ENCODE peak calls at places on chromosomes 7 and 10, in four cellular contexts. N is Panc1, M is hepatocyte, X is right cardiac atrium. R is an unnamed sample.

GRCh38 chr7:27840760-27841364 is 100.9 kb downstream of the TAX1BP1 start:
- DNase-seq in N (no peak), M (no peak), X (no peak), R (no peak)

GRCh38 chr10:97593423-97593822 is 3.9 kb downstream of the C10orf62 start:
- DNase-seq in N (no peak), M (no peak), X (no peak), R (no peak)

GRCh38 chr10:69847883-69848282 is 46.2 kb downstream of the COL13A1 start:
- DNase-seq in N (no peak), M (no peak), X (no peak), R (no peak)

GRCh38 chr10:16519908-16520861 is 1.5 kb downstream of the C1QL3 start:
- DNase-seq in N (no peak), M (peak; percentile 8), X (no peak), R (no peak)

GRCh38 chr7:127940365-127941160 is 90.7 kb downstream of the LRRC4 start:
- DNase-seq in N (no peak), M (no peak), X (no peak), R (no peak)

GRCh38 chr7:106566672-106567071 is 94.3 kb downstream of the CCDC71L start:
- DNase-seq in N (no peak), M (no peak), X (no peak), R (no peak)

GRCh38 chr7:90401989-90402388 is 1.3 kb upstream of the CLDN12 start:
- DNase-seq in N (no peak), M (no peak), X (peak; percentile 13), R (peak; percentile 51)

GRCh38 chr7:132349085-132349484 is 227.2 kb downstream of the PLXNA4 start:
- DNase-seq in N (no peak), M (no peak), X (no peak), R (no peak)

GRCh38 chr7:24570983-24571382 is 2.3 kb upstream of the PALS2 start:
- DNase-seq in N (no peak), M (no peak), X (no peak), R (no peak)

GRCh38 chr7:24573554-24574338 is 494 bp downstream of the PALS2 start:
- DNase-seq in N (no peak), M (peak; percentile 74), X (peak; percentile 59), R (no peak)

GRCh38 chr7:24572014-24572413 is 1.2 kb upstream of the PALS2 start:
- DNase-seq in N (no peak), M (no peak), X (no peak), R (no peak)

GRCh38 chr7:24573008-24573553 is at the start of gene PALS2:
- DNase-seq in N (no peak), M (peak; percentile 91), X (peak; percentile 77), R (no peak)

GRCh38 chr7:24572421-24573007 is 738 bp upstream of the PALS2 start:
- DNase-seq in N (no peak), M (peak; percentile 60), X (peak; percentile 54), R (no peak)
- H3K27ac ChIP-seq in N (peak overlapping the region; percentile 77), M (peak overlapping the region; percentile 92), X (no peak overlapping the region), R (no peak overlapping the region)

DNA sequence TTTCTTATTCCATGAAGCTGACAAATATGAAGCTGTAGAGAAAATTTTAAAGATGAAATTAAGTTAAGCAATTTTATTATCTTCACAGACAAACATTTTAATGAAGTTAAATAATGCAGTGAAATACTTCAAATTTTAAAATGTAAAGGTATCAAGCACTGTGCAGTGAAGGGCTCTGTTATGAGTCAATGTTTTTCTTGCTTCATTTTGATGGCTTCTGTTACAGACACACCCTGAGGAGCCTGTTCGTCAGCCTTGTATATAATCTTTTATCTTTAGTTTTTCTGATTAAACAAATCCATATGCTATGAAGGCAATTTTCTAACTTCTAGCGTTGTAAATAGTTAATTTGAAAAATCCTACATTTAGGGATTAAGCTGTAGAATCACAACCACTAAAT is 18.6 kb downstream of the VSTM2A start:
- DNase-seq in N (no peak), M (no peak), X (no peak), R (no peak)
- H3K27ac ChIP-seq in N (no peak overlapping the region), M (no peak overlapping the region), X (no peak overlapping the region), R (no peak overlapping the region)

DNA sequence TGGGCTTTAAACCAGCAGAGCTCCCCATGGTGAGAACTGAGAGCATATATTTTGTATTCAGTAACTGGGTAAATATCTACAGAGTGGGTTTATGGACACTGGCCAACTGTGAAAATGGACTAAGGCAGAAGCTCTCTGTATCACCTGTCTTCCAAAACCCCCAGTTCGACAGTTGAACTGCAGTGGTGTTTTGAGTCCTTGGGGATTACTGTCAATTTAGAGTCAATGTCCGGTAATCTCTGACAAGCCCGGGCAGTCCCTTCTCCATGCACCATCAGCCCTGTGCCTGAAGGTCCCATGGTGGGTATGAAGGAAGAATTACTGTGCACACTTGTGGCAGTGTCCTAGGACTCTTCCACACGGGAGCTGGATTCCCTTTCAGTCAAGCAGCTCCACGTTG is 235.0 kb downstream of the CCSER2 start:
- DNase-seq in N (no peak), M (no peak), X (no peak), R (no peak)
- H3K27ac ChIP-seq in N (no peak overlapping the region), M (no peak overlapping the region), X (no peak overlapping the region), R (no peak overlapping the region)

DNA sequence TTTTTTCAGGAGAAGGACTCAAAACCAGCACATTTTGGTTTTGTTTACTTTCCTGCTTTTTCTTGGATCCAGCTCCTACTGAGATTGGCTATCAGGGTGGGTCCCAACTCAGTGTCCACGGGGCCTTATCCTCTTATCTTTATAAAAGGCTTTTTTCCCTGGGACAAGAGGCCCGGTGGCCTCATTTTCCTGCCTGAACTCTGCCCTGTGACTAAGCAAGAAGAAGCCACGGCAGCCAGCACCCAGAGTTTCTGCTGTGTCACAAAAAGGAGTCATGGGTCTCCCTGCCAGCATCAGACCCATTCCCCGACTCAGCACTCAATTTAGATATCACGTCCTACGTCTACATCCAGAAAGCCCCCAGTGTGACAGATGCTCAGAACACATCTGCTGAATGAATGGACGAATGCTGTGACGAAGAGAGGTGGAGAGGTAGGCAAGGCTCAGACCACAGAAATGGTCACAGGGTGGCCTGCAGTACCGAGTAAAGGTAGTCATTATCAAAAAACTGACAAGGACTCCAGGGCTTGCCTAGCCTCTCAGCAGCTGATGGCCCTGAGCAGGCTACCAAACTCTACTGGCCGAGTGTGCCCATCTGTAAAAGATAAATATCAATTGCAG is 16.7 kb downstream of the DLG5 start:
- DNase-seq in N (no peak), M (peak; percentile 83), X (peak; percentile 54), R (no peak)
- H3K27ac ChIP-seq in N (peak overlapping the region; percentile 9), M (peak overlapping the region; percentile 79), X (no peak overlapping the region), R (no peak overlapping the region)

DNA sequence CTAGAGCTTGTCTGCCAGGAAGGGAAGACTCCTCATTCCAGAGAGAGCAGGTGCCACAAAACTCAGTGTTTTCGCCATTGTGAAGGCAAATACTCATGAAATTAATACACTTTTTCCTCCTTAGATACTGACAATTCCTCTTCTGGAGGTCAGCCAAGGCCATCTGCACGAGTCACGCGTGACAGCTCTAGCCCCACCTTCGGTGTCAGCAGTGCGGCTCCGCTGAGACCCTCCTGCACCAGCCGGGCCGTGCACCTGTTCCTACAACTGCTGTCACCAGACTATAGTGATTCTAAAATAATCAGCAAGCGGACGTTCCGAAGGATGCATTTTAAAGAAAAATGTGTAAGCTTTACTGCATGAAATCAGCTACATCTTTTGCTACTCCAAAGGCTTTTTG is 127.7 kb downstream of the DIP2C start:
- DNase-seq in N (no peak), M (no peak), X (no peak), R (no peak)
- H3K27ac ChIP-seq in N (no peak overlapping the region), M (no peak overlapping the region), X (no peak overlapping the region), R (no peak overlapping the region)

DNA sequence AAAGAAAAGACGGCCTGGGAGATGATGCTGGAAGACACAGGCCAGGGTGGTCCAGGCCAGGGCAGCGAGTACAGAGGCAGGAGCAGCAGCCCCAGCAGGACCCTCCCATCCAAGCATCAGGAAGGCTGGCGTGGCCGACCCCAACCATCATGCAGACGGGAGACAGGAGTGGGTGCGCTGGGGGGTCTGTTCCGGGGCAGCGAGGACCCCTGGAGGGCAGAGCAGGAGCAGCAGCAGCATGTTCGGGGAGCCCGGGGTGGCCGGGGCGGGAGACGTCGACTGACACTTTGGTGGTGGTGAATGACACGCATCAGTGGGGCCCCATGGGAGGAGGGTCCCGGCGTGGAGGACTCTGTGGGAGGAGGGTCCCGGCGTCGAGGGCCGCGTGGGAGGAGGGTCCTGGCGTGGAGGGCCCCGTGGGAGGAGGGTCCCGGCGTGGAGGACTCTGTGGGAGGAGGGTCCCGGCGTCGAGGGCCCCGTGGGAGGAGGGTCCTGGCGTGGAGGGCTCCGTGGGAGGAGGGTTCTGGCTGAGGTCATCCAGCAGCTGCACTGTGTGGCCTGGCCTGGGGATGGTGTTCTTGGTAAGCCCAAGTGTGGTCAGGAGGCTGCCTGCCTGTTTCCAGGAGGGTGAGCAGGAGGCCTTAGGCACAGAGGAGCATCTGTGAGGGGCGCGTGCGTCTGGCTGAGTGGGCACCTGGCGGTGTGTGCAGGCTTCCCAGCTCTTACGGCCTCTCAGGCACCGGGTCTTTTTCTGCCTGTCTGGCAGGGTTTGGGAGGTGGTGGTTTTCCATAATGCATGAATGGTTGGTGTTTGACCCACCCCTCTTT is 38.9 kb downstream of the FAM20C start:
- DNase-seq in N (no peak), M (no peak), X (peak; percentile 38), R (no peak)
- H3K27ac ChIP-seq in N (peak overlapping the region; percentile 36), M (no peak overlapping the region), X (no peak overlapping the region), R (no peak overlapping the region)

R was measured in SK-N-MC.